ENCODE peak calls at places on chromosome 4, in four cellular contexts. W is keratinocyte, Q is Panc1, M is aorta. Z is an unnamed sample.

GRCh38 chr4:86970447-86971354 is 35.9 kb downstream of the AFF1 start:
- DNase-seq in W (no peak), Q (no peak), M (no peak), Z (no peak)

GRCh38 chr4:27112587-27112986 is 251.9 kb downstream of the STIM2 start:
- DNase-seq in W (no peak), Q (no peak), M (no peak), Z (no peak)

GRCh38 chr4:83128235-83128929 is 13.9 kb upstream of the PLAC8 start:
- DNase-seq in W (peak; percentile 36), Q (no peak), M (no peak), Z (peak; percentile 57)

GRCh38 chr4:183142566-183143545 is 43.8 kb downstream of the WWC2 start:
- DNase-seq in W (peak; percentile 40), Q (no peak), M (no peak), Z (peak; percentile 46)

GRCh38 chr4:120056249-120056648 is 10.4 kb downstream of the MAD2L1 start:
- DNase-seq in W (no peak), Q (no peak), M (no peak), Z (no peak)

GRCh38 chr4:151908734-151909497 is 148.1 kb upstream of the GATB start:
- DNase-seq in W (no peak), Q (no peak), M (no peak), Z (no peak)

GRCh38 chr4:128942547-128942946 is 133.0 kb downstream of the JADE1 start:
- DNase-seq in W (no peak), Q (no peak), M (no peak), Z (no peak)

GRCh38 chr4:94466923-94467322 is 15.2 kb downstream of the PDLIM5 start:
- DNase-seq in W (no peak), Q (no peak), M (no peak), Z (no peak)

GRCh38 chr4:186726440-186727148 is 2.9 kb upstream of the FAT1 start:
- DNase-seq in W (no peak), Q (no peak), M (peak; percentile 90), Z (peak; percentile 60)

GRCh38 chr4:101366331-101366730 is 19.0 kb upstream of the PPP3CA start:
- DNase-seq in W (no peak), Q (no peak), M (no peak), Z (no peak)

GRCh38 chr4:78336093-78336943 is 215.3 kb upstream of the ANXA3 start:
- DNase-seq in W (peak; percentile 4), Q (no peak), M (no peak), Z (no peak)

GRCh38 chr4:173635395-173635794 is 105.4 kb upstream of the HAND2 start:
- DNase-seq in W (no peak), Q (no peak), M (no peak), Z (no peak)

GRCh38 chr4:110361921-110362320 is 114.0 kb upstream of the ENPEP start:
- DNase-seq in W (no peak), Q (no peak), M (no peak), Z (peak; percentile 70)

GRCh38 chr4:105147226-105148151 is 813 bp downstream of the TET2 start:
- DNase-seq in W (no peak), Q (no peak), M (peak; percentile 68), Z (no peak)

GRCh38 chr4:112145820-112146813 is 863 bp downstream of the FAM241A start:
- DNase-seq in W (no peak), Q (no peak), M (peak; percentile 84), Z (no peak)

GRCh38 chr4:141569141-141569540 is 67.2 kb upstream of the IL15 start:
- DNase-seq in W (no peak), Q (no peak), M (no peak), Z (no peak)
- H3K27ac ChIP-seq in W (no peak overlapping the region), Q (no peak overlapping the region), M (no peak overlapping the region), Z (no peak overlapping the region)

DNA sequence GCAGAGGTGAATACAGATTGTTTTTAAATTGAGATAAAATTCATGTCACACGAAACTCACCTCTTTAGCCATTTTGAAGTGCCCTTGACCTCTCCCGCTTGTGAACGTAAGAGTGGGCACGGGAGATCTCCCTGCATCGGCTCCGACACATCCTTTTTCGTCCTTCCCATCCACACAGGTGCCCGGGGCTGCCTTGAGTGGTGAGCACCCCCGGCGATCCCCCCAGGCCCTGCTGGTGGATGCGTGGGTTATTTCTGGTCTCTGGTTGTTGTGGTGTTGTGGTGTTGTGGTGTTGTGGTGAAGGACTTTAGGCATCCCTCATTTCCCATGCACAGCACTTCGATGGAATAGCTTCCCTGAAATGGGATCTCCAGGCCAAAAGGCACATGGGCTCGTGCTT is 46.1 kb downstream of the PSAPL1 start:
- DNase-seq in W (no peak), Q (no peak), M (peak; percentile 51), Z (no peak)
- H3K27ac ChIP-seq in W (no peak overlapping the region), Q (no peak overlapping the region), M (no peak overlapping the region), Z (no peak overlapping the region)

DNA sequence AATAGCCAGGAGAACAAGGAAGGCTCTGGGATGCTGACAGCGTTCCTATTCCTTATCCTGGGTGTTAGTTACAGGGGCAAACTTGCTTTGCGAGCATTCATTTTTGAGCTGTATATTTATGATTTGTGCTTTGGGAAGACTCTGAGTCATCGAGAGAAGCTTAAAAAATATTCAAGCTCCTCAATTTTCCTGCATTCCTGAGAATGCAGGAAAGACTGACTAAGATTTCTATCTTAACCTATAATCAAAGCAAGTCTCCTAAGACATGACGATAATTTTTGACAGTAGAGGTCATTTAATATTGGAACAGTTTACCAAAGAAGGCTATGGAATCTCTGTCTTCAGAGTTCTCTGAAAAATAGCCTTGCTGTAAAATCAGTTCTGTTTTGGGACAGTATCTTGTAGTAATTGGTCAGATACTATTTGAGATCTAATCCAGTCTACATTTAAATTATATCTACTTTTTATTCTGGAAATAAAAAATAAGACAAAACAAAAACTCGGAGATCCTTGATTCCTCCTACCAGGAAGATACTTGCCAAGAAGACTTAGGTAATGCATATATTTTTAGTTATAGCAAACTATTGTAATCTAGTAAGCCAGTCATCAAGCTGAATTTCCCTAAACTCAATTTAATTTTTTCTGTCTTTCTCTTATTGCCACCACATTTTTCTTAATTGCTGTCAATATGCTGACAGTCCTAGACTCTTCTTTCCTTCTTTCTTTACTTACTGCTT is 31.7 kb downstream of the BBS12 start:
- DNase-seq in W (no peak), Q (no peak), M (no peak), Z (no peak)
- H3K27ac ChIP-seq in W (peak overlapping the region; percentile 83), Q (no peak overlapping the region), M (no peak overlapping the region), Z (peak overlapping the region; percentile 95)

DNA sequence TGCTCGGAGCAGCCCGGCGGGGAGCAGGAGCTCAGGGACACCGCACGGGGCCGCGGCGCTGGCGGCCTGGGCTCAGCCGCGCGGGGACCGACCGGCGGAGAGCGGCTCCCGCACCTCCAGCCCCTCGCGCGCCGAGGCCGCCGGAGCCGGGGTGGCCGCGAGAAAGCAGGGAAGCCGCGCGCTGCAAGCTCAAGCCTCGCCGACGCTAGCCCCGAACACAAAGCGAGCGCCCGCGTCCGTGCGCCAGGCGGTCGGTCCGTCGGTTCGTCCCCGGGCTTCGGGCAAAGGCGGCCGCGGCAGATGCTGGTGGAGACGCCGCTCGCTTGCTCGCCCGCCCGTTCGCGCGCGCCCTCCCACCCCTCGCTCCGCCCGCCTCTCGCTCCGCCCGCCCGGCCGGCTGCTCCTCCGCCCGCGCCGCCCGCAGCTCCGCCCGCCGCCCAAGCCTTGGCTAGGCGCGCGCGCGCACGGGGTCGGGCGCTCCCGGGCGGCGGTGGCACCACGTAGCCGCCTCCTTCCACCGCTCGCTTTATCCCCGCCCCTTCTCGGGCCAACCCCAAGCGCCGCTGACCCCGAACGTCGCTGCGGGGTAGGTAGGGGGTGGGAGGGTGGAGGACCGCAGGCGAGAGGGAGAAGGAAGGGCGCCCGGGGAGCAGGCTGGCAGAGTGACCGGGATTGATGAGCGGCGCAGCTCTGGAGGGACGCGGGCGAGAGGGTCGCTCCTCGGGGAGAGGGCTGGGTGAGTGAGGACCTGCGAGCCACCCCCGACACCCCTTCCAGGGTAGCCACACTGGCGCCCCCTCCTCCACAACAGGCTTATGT is at the start of gene TSPAN5:
- DNase-seq in W (no peak), Q (no peak), M (peak; percentile 93), Z (no peak)
- H3K27ac ChIP-seq in W (peak within 1 kb of the TSS; percentile 54), Q (peak within 1 kb of the TSS; percentile 89), M (peak within 1 kb of the TSS; percentile 69), Z (peak within 1 kb of the TSS; percentile 63)

GRCh38 chr4:40182041-40182440 is 14.8 kb upstream of the RHOH start:
- DNase-seq in W (no peak), Q (no peak), M (no peak), Z (no peak)

GRCh38 chr4:40179360-40179759 is 17.5 kb upstream of the RHOH start:
- DNase-seq in W (no peak), Q (no peak), M (no peak), Z (no peak)

GRCh38 chr4:40178672-40179071 is 18.2 kb upstream of the RHOH start:
- DNase-seq in W (no peak), Q (no peak), M (no peak), Z (no peak)

GRCh38 chr4:40182979-40183378 is 13.9 kb upstream of the RHOH start:
- DNase-seq in W (no peak), Q (no peak), M (no peak), Z (no peak)

DNA sequence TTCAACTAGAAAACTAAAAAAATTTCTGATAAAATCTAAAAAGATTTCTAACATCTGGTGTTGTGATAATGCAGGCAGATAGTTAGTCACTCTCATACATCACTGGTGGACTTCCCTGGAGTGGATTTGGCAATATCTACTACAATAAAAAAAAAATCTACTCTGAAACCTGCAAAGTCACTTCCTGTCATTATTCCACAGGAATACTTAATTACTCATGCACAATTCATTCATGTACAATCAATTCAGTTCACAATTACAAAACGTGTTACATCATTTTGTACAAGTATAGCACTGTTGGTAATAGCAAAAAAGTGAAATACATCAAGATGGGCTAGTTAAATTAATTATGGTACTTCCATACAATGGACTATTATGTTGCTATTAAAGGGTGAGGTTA is 16.5 kb upstream of the RHOH start:
- DNase-seq in W (peak; percentile 70), Q (no peak), M (no peak), Z (peak; percentile 84)
- H3K27ac ChIP-seq in W (peak overlapping the region; percentile 87), Q (no peak overlapping the region), M (no peak overlapping the region), Z (peak overlapping the region; percentile 98)

DNA sequence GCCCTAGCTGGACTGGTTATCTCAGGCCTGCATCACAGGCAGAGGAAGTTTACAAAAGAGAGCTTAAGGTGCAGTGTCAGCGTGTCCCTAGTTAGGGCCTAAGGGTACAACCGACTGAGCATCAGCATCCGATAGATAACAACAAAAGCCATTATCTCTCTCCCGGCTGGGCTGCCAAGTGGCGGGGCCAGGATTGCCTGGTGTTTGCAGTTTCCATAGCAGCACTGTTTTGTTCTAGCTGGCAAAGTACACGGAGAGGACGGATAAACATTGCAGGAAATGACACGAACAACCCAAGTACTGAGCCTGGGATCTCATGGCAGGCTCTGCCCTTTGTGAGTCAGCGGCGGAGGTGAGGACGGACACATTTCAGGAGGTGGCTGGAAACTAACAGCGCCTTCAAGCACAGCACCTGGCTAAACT is 104.7 kb upstream of the NOCT start:
- DNase-seq in W (peak; percentile 11), Q (peak; percentile 25), M (peak; percentile 83), Z (peak; percentile 79)
- H3K27ac ChIP-seq in W (peak overlapping the region; percentile 81), Q (no peak overlapping the region), M (no peak overlapping the region), Z (peak overlapping the region; percentile 56)